ENCODE peak calls at places on chromosomes 7 and 10, in five cellular contexts. Z, E, L, B and R are unnamed samples.

GRCh38 chr10:107031981-107032699 is 132.4 kb downstream of the SORCS1 start:
- DNase-seq in E (peak), L (no peak), Z (peak), B (no peak), R (no peak)

GRCh38 chr10:96208271-96208670 is 63.1 kb downstream of the BLNK start:
- DNase-seq in B (peak), E (no peak), Z (no peak), L (no peak), R (no peak)

GRCh38 chr10:8260645-8261044 is 206.2 kb downstream of the GATA3 start:
- DNase-seq in B (no peak), E (no peak), Z (no peak), L (no peak), R (no peak)

GRCh38 chr7:57789130-57789529 is 339.2 kb downstream of the ZNF716 start:
- DNase-seq in Z (no peak), B (no peak), E (no peak), L (no peak), R (no peak)

GRCh38 chr7:44884553-44885393 is 557 bp downstream of the PURB start:
- DNase-seq in B (no peak), Z (peak), L (no peak), E (peak), R (peak)

GRCh38 chr10:132110091-132110490 is 44.3 kb downstream of the JAKMIP3 start:
- DNase-seq in Z (no peak), B (no peak), L (no peak), E (no peak), R (no peak)

GRCh38 chr7:37315752-37316711 is 132.6 kb downstream of the ELMO1 start:
- DNase-seq in B (no peak), E (no peak), Z (no peak), L (no peak), R (no peak)

GRCh38 chr7:90825779-90826178 is 229.7 kb downstream of the CDK14 start:
- DNase-seq in L (no peak), B (no peak), Z (no peak), E (no peak), R (no peak)

GRCh38 chr7:5596046-5596895 is 172.6 kb upstream of the TNRC18 start:
- DNase-seq in Z (peak), L (no peak), B (no peak), E (peak), R (peak)

GRCh38 chr7:53070883-53071282 is 35.5 kb downstream of the POM121L12 start:
- DNase-seq in L (no peak), B (no peak), Z (no peak), E (no peak), R (no peak)

GRCh38 chr10:116253716-116254115 is 19.3 kb downstream of the GFRA1 start:
- DNase-seq in B (no peak), E (no peak), L (no peak), Z (no peak), R (no peak)

GRCh38 chr10:24153537-24153936 is 55.4 kb upstream of the KIAA1217 start:
- DNase-seq in Z (peak), L (no peak), E (no peak), B (no peak), R (no peak)

GRCh38 chr7:25351761-25352160 is 123.5 kb upstream of the NPVF start:
- DNase-seq in Z (no peak), L (no peak), B (no peak), E (no peak), R (no peak)

GRCh38 chr7:32299133-32299702 is 191.0 kb downstream of the LSM5 start:
- DNase-seq in B (no peak), L (no peak), Z (no peak), E (peak), R (peak)

GRCh38 chr10:37733822-37734221 is 123.6 kb downstream of the ZNF248 start:
- DNase-seq in B (no peak), Z (no peak), L (no peak), E (no peak), R (no peak)

GRCh38 chr10:93580824-93581223 is 14.4 kb downstream of the FFAR4 start:
- DNase-seq in B (no peak), Z (no peak), E (no peak), L (no peak), R (no peak)

GRCh38 chr7:87878208-87878735 is 2.0 kb downstream of the DBF4 start:
- DNase-seq in Z (no peak), L (no peak), B (no peak), E (peak), R (no peak)

GRCh38 chr7:151836927-151837205 is 40.0 kb downstream of the PRKAG2 start:
- DNase-seq in Z (no peak), E (no peak), L (no peak), B (no peak), R (no peak)

GRCh38 chr7:106369349-106369748 is 84.6 kb upstream of the NAMPT start:
- DNase-seq in B (no peak), Z (no peak), E (no peak), L (no peak), R (no peak)

GRCh38 chr7:23654508-23654907 is 25.5 kb upstream of the FAM221A start:
- DNase-seq in L (peak), E (peak), B (no peak), Z (peak), R (no peak)

GRCh38 chr10:89705466-89705865 is 4.1 kb downstream of the KIF20B start:
- DNase-seq in B (no peak), Z (no peak), E (no peak), L (no peak), R (no peak)

GRCh38 chr7:92404170-92404614 is 43.1 kb upstream of the GATAD1 start:
- DNase-seq in E (peak), L (no peak), Z (no peak), B (no peak), R (no peak)

GRCh38 chr10:97228775-97229157 is 43.0 kb upstream of the SLIT1 start:
- DNase-seq in Z (no peak), L (no peak), E (no peak), B (no peak), R (no peak)

GRCh38 chr10:97230146-97230545 is 44.4 kb upstream of the SLIT1 start:
- DNase-seq in Z (no peak), E (no peak), B (no peak), L (no peak), R (no peak)

GRCh38 chr10:97228130-97228774 is 42.5 kb upstream of the SLIT1 start:
- DNase-seq in L (no peak), B (no peak), E (no peak), Z (no peak), R (no peak)

GRCh38 chr10:97226398-97226797 is 40.6 kb upstream of the SLIT1 start:
- DNase-seq in Z (no peak), L (no peak), E (no peak), B (no peak), R (no peak)

DNA sequence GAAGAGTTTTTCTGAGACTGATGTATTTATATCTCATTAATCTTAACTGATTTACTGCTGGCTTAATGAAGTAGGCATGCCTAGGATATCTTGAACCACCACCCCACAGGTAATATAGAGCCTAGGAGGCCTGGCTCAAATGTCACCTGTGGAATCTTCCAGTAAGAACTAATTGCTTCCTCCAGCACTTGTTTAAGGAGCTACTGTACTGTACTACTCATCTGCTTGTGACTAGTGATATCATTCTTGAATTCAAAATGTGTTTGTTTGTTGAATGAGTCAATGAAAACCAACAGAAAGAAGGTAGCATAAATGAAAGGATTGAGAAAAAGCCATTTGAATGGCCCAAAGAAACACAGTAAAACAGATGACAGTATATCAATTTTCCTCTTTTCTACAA is 43.6 kb upstream of the SLIT1 start:
- DNase-seq in B (no peak), Z (no peak), E (no peak), L (no peak), R (no peak)
- TF ChIP-seq GABPA in B (no peak), Z (no peak), E (no peak), L (no peak), R (no peak)

DNA sequence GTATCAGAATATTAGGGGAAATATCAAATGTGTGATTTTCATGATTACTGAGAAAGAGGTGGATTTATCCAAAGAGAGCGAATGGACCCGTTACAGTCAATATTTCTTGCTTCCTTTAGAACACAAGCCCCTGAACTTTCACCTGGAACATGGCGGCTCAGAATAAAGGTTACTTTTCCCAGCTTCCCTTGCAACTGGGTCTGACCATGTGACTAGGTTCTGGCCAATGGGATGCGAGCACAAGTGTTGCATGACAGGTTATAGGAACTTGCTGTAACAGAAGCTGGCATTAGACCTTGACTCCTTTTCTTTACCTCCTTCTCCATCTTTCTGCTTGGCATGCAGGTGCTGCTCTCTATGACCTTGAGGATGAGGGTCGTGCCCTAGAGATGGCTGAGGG is 556.1 kb downstream of the TYW1 start:
- DNase-seq in B (no peak), L (no peak), Z (no peak), E (peak), R (no peak)
- TF ChIP-seq REST in B (no peak), L (no peak), Z (no peak), E (no peak), R (no peak)

DNA sequence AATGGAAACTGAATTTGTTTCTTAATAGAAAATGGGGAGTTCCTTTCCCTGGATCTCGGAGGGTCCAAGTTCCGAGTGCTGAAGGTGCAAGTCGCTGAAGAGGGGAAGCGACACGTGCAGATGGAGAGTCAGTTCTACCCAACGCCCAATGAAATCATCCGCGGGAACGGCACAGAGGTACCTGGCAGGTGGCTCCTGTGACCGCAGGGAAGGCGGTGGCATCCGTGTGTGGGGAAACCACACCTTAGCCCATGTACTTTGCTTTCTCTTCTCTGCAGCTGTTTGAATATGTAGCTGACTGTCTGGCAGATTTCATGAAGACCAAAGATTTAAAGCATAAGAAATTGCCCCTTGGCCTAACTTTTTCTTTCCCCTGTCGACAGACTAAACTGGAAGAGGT is 12.6 kb downstream of the HKDC1 start:
- DNase-seq in B (no peak), E (no peak), Z (no peak), L (no peak), R (no peak)
- TF ChIP-seq GABPA in B (no peak), E (no peak), Z (no peak), L (no peak), R (no peak)

DNA sequence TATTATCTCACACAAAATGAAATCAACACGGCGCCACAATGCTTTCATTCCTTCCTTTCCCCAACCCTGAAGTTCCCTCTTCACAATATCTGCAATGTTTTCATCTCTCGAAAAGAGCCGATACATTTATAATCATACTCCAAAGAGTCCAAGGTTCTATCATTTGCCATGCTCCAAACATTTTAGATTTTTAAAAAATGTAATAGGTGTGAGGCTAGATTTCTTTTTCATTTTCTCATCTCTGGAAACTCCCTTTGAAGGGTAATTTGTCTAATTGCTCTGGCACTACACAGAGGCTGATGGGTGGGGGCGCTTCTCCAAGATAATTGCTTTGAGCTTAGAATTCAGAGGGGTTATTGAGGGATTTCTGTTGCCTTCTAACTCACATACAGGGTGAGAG is 4.9 kb downstream of the DLX5 start:
- DNase-seq in E (no peak), L (no peak), Z (no peak), B (no peak), R (no peak)
- TF ChIP-seq REST in E (no peak), L (no peak), Z (no peak), B (no peak), R (no peak)

GRCh38 chr10:84352251-84352842 is 24.0 kb downstream of the CCSER2 start:
- DNase-seq in Z (peak), B (no peak), L (peak), E (peak), R (no peak)

GRCh38 chr10:84343831-84344230 is 15.4 kb downstream of the CCSER2 start:
- DNase-seq in Z (no peak), B (no peak), E (no peak), L (no peak), R (no peak)

GRCh38 chr10:84344560-84344959 is 16.2 kb downstream of the CCSER2 start:
- DNase-seq in B (no peak), Z (no peak), E (no peak), L (no peak), R (no peak)

GRCh38 chr10:84348860-84349259 is 20.5 kb downstream of the CCSER2 start:
- DNase-seq in Z (no peak), L (no peak), E (no peak), B (no peak), R (no peak)

DNA sequence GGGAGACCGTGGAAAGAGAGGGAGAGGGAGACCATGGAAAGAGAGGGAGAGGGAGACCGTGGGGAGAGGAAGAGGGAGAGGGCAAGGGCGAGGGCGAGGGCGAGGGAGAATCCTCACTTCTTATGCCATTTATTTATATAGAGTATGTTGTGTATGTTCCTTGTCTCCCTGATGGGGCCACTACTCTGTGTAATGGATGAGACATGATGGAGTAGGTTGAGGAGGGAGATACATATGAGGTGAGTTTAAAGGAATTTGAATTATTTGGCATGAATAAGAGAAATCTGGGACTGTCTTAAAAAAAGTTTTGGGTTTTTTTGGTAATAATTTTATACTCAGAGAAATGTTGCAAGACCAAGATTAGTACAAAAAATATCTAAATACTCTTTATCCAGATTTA is 20.0 kb downstream of the CCSER2 start:
- DNase-seq in B (no peak), Z (no peak), E (no peak), L (no peak), R (no peak)
- TF ChIP-seq GABPA in B (no peak), Z (no peak), E (no peak), L (no peak), R (no peak)

DNA sequence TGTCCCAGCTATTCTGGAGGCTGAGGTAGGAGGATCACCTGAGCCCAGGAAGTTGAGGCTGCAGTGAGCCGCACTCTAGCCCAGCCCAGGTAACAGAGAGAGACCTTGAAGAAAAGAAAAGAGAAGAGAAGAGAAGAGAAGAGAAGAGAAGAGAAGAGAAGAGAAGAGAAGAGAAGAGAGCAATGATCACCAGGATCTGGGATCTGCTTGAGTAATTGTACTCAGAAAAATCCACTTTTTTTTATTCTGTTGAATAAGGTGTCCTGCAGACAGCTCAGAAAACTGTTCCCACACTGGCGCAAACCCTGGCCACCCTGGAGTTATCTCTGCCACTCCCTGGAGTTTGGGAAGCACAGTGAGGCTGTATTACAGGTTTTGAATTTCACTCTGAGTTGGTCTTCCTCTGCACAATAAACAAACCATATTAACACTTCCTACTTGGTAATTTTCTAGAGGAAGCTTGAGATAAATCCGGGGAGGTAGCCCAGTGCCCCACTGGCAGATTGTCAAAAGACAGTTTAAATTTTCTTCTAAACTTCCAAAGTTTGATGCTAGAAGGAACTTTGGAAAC is 9.6 kb upstream of the OAT start:
- DNase-seq in E (no peak), B (no peak), Z (no peak), L (no peak), R (no peak)
- TF ChIP-seq REST in E (no peak), B (no peak), Z (no peak), L (no peak), R (no peak)

DNA sequence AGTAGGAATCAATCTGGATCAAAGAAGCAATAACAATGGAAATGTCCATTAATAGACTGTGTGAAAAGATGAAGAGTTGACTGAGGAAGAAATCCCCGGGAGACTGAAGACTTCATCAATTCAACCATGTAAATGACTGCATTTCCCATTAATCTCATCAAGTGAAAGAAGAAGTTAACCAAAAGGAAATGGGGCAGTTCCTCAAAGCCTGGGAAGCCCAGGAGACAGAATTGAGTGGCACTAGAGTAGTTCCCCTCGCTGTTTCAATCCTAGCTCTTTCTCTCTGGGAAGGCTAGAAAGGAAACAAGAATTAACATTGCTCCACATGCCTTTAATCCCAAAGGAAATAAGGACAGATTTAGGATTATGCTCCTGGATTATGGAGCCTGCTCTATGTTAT is 4.8 kb upstream of the OR6V1 start:
- DNase-seq in E (no peak), B (no peak), Z (no peak), L (no peak), R (no peak)
- TF ChIP-seq GABPA in E (no peak), B (no peak), Z (no peak), L (no peak), R (no peak)

GRCh38 chr7:27252935-27253333 is 10.3 kb downstream of the EVX1 start:
- DNase-seq in E (no peak), Z (peak), L (no peak), B (no peak), R (no peak)

GRCh38 chr7:27251136-27251512 is 8.5 kb downstream of the EVX1 start:
- DNase-seq in B (no peak), E (no peak), Z (no peak), L (no peak), R (no peak)

GRCh38 chr7:27248911-27249723 is 6.5 kb downstream of the EVX1 start:
- DNase-seq in L (no peak), Z (no peak), E (no peak), B (no peak), R (no peak)

GRCh38 chr7:27249724-27250636 is 7.4 kb downstream of the EVX1 start:
- DNase-seq in L (no peak), Z (no peak), B (no peak), E (no peak), R (no peak)

DNA sequence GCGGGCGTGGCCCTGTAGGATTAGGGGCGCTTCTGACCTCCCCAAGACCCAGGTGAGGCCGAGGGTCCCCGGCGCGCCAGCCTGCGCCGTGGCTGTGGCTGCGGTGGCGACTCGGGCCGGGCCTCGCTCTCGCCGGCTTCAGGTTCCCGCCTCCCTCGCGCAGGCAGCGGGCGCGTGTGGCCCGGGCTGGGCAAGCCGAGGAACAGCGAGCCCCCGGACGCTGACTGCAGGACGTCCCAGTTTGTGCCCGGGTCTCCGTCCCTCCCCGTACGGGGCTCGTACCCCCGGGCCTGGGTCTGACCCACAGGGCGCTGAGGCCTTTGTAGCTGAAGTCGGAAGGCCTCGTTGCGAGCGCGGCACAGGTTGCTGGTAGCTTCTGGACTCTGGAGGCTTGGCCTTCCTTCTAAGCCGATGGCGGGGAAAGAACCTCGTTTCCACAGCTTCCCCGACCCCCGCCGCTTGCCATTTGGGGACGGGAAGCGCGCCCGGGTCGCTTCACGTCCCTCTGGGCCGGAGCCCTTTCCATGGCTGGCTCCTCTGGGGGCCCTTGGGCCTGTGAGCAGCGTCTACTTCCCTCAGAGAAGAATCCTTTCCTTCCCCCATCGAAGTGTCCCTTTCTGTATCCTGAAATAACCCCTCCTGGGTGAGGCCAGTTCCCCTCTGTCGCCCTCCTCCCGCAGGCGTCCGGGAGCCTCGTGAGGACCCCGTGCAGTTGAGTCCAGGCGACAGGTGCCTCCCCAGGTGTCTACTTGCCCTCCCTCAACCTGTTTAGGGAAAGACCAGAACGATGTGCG is 9.1 kb downstream of the EVX1 start:
- DNase-seq in E (no peak), Z (peak), B (no peak), L (no peak), R (no peak)
- TF ChIP-seq REST in E (no peak), Z (no peak), B (no peak), L (no peak), R (no peak)